ENCODE peak calls at places on chromosomes 6 and 20, in four cellular contexts. One of them, this sample, is unnamed.

GRCh38 chr6:109458774-109459531 is 3.4 kb upstream of the MICAL1 start:
- DNase-seq in HT1080: peak
- DNase-seq in HFFc6: no peak
- DNase-seq in HEK293T: no peak
- DNase-seq in this sample: no peak

GRCh38 chr6:143176090-143177021 is 115.7 kb downstream of the AIG1 start:
- DNase-seq in HEK293T: no peak
- DNase-seq in HT1080: peak
- DNase-seq in HFFc6: peak
- DNase-seq in this sample: peak

GRCh38 chr6:136786708-136787107 is 5.6 kb downstream of the MAP3K5 start:
- DNase-seq in HEK293T: no peak
- DNase-seq in HFFc6: no peak
- DNase-seq in HT1080: no peak
- DNase-seq in this sample: no peak

GRCh38 chr20:31568041-31568731 is 36.9 kb upstream of the ID1 start:
- DNase-seq in HT1080: no peak
- DNase-seq in HEK293T: no peak
- DNase-seq in HFFc6: no peak
- DNase-seq in this sample: no peak

GRCh38 chr20:24001901-24002405 is 13.4 kb upstream of the GGTLC1 start:
- DNase-seq in HFFc6: no peak
- DNase-seq in HT1080: no peak
- DNase-seq in HEK293T: no peak
- DNase-seq in this sample: no peak

GRCh38 chr20:52515877-52516276 is 324.3 kb upstream of the ZFP64 start:
- DNase-seq in HEK293T: no peak
- DNase-seq in HT1080: no peak
- DNase-seq in HFFc6: no peak
- DNase-seq in this sample: no peak

GRCh38 chr6:139663996-139664395 is 289.5 kb upstream of the CITED2 start:
- DNase-seq in HEK293T: no peak
- DNase-seq in HT1080: no peak
- DNase-seq in HFFc6: no peak
- DNase-seq in this sample: no peak

GRCh38 chr20:39108746-39109145 is 146.6 kb downstream of the DHX35 start:
- DNase-seq in HT1080: peak
- DNase-seq in HFFc6: peak
- DNase-seq in HEK293T: no peak
- DNase-seq in this sample: no peak

GRCh38 chr6:45423111-45423900 is 45.6 kb upstream of the SUPT3H start:
- DNase-seq in HT1080: no peak
- DNase-seq in HEK293T: no peak
- DNase-seq in HFFc6: no peak
- DNase-seq in this sample: no peak

GRCh38 chr6:137878810-137879285 is 11.8 kb downstream of the TNFAIP3 start:
- DNase-seq in HEK293T: no peak
- DNase-seq in HFFc6: no peak
- DNase-seq in HT1080: no peak
- DNase-seq in this sample: peak